ENCODE peak calls at places on chromosomes 1 and 21, in seven cellular contexts. M is activated CD4-positive, CD25-positive, alpha-beta regulatory T cell treated with anti-CD3 and anti-CD28 coated beads, Interleukin-2, amount 50 U/mL, for 16 hours; D is AG09309; J is HT1080; O is heart right ventricle; L is astrocyte of the spinal cord; W is fibroblast of the conjunctiva. C is an unnamed sample.

GRCh38 chr1:222643603-222643936 is 25.7 kb downstream of the MIA3 start:
- DNase-seq in M (no peak), D (no peak), J (no peak), O (no peak), L (no peak), W (no peak), C (no peak)

GRCh38 chr1:205998457-205999241 is 4.5 kb downstream of the RAB7B start:
- DNase-seq in M (no peak), D (no peak), J (no peak), O (peak; percentile 38), L (no peak), W (no peak), C (no peak)

GRCh38 chr21:43864313-43864805 is 664 bp upstream of the AGPAT3 start:
- DNase-seq in M (no peak), D (no peak), J (no peak), O (peak; percentile 52), L (no peak), W (no peak), C (no peak)

GRCh38 chr1:151972533-151973270 is 21.0 kb downstream of the S100A10 start:
- DNase-seq in M (no peak), D (no peak), J (peak; percentile 84), O (no peak), L (peak; percentile 87), W (peak; percentile 52), C (peak; percentile 66)

GRCh38 chr1:211882391-211882790 is 51.8 kb upstream of the LPGAT1 start:
- DNase-seq in M (no peak), D (no peak), J (no peak), O (no peak), L (no peak), W (no peak), C (no peak)

GRCh38 chr1:182004601-182005000 is 56.9 kb downstream of the ZNF648 start:
- DNase-seq in M (no peak), D (no peak), J (no peak), O (peak; percentile 11), L (no peak), W (no peak), C (no peak)

GRCh38 chr1:63124666-63125191 is 197.6 kb upstream of the FOXD3 start:
- DNase-seq in M (no peak), D (peak; percentile 70), J (peak; percentile 87), O (no peak), L (peak; percentile 95), W (peak; percentile 56), C (peak; percentile 32)

GRCh38 chr1:178933709-178934573 is 63.1 kb upstream of the ANGPTL1 start:
- DNase-seq in M (no peak), D (no peak), J (no peak), O (no peak), L (no peak), W (no peak), C (no peak)

GRCh38 chr1:21781971-21782867 is 730 bp downstream of the USP48 start:
- DNase-seq in M (peak; percentile 24), D (no peak), J (peak; percentile 50), O (no peak), L (peak; percentile 57), W (peak; percentile 30), C (peak; percentile 32)

GRCh38 chr1:47927165-47927564 is 70.0 kb downstream of the TRABD2B start:
- DNase-seq in M (no peak), D (no peak), J (peak; percentile 89), O (no peak), L (no peak), W (no peak), C (no peak)

GRCh38 chr1:8370928-8371327 is 53.0 kb downstream of the SLC45A1 start:
- DNase-seq in M (no peak), D (no peak), J (no peak), O (no peak), L (no peak), W (no peak), C (no peak)

GRCh38 chr1:221574529-221574928 is 167.4 kb downstream of the DUSP10 start:
- DNase-seq in M (no peak), D (no peak), J (no peak), O (no peak), L (peak; percentile 5), W (no peak), C (no peak)

C was measured in amniotic stem cell.